ENCODE peak calls at places on chromosomes 16 and 17, in six cellular contexts. U is A549, Z is endothelial cell of umbilical vein, A is K562, P is GM12878, M is HepG2. C is an unnamed sample.

GRCh38 chr17:38415250-38416194 is 12.7 kb upstream of the ARHGAP23 start:
- DNase-seq in Z (no peak), A (no peak), U (peak), P (peak), M (peak), C (peak)

GRCh38 chr17:17494499-17495447 is 1.4 kb downstream of the RASD1 start:
- DNase-seq in P (no peak), U (no peak), A (no peak), M (no peak), Z (peak), C (no peak)

GRCh38 chr16:29985271-29985811 is 10.1 kb downstream of the HIRIP3 start:
- DNase-seq in U (no peak), M (no peak), P (no peak), A (no peak), Z (no peak), C (no peak)

GRCh38 chr17:73351764-73352163 is 40.0 kb upstream of the CDC42EP4 start:
- DNase-seq in Z (no peak), M (no peak), U (no peak), P (no peak), A (no peak), C (no peak)

GRCh38 chr17:43800736-43801135 is 20.5 kb downstream of the CFAP97D1 start:
- DNase-seq in A (no peak), M (peak), P (no peak), U (no peak), Z (no peak), C (no peak)

GRCh38 chr16:89923640-89924297 is 627 bp downstream of the TUBB3 start:
- DNase-seq in U (no peak), Z (no peak), M (peak), P (no peak), A (no peak), C (peak)

GRCh38 chr16:80948886-80949502 is 57.7 kb downstream of the CMC2 start:
- DNase-seq in U (peak), M (peak), A (peak), P (no peak), Z (peak), C (peak)

GRCh38 chr16:11977206-11978041 is 890 bp downstream of the SNX29 start:
- DNase-seq in A (peak), U (peak), P (no peak), M (no peak), Z (peak), C (no peak)

GRCh38 chr17:72163474-72163873 is 42.7 kb downstream of the SOX9 start:
- DNase-seq in M (no peak), P (no peak), A (no peak), U (no peak), Z (no peak), C (no peak)

DNA sequence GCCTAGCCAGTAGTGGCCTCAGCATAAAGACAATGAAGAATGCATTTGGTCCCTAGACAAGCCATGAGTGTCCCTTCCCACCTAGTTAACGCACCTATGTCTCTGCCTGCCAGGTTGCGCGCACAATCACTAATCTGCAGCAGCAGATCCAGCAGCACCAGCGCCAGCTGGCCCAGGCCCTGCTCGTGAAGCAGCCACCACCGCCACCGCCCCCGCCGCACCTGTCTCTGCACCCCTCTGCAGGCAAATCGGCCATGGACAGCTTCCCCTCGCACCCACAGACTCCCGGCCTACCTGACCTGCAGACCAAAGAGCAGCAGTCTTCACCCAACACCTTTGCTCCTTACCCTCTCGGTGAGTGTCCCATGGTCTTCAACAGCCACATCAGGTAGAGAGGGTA is 41.8 kb downstream of the TMC6 start:
- DNase-seq in M (no peak), Z (no peak), P (no peak), U (no peak), A (no peak), C (no peak)
- TF ChIP-seq MYC in M (no peak), Z (no peak), P (no peak), U (no peak), A (no peak), C (no peak)

GRCh38 chr17:58161566-58161965 is 5.2 kb upstream of the OR4D2 start:
- DNase-seq in A (no peak), Z (no peak), P (no peak), M (no peak), U (no peak), C (no peak)

GRCh38 chr17:58165981-58166380 is 801 bp upstream of the OR4D2 start:
- DNase-seq in Z (no peak), M (no peak), P (no peak), A (no peak), U (no peak), C (no peak)

GRCh38 chr17:58172369-58173071 is 5.7 kb downstream of the OR4D2 start:
- DNase-seq in Z (no peak), P (peak), U (peak), A (peak), M (peak), C (peak)

DNA sequence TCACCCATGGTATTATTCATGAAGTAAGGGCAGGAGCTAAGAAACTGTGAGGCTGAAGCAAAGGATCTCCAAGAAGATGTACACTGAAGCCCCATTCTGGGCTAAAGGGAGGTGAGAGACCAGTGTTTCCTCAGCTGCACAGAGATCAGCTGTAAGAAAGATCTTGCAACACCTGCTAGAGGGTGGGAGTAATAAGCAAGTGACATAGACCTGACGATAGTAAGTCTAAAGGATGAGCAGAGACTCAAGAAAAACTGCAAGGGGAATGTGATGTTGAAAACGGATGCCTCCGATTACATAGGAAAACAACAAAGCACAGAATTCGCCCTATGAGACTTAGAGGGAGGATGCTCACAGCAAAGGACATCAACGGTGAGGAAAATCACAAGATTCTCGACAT is at the start of gene OR4D2:
- DNase-seq in Z (no peak), U (no peak), P (no peak), A (no peak), M (no peak), C (no peak)
- TF ChIP-seq POLR2A in Z (no peak), U (no peak), P (no peak), A (no peak), M (no peak), C (no peak)

GRCh38 chr16:21962475-21962874 is 9.3 kb downstream of the UQCRC2 start:
- DNase-seq in P (no peak), M (no peak), A (no peak), Z (no peak), U (no peak), C (no peak)

GRCh38 chr16:21959050-21959449 is 5.9 kb downstream of the UQCRC2 start:
- DNase-seq in Z (no peak), M (no peak), P (no peak), U (no peak), A (no peak), C (no peak)

GRCh38 chr16:21953541-21953902 is 361 bp downstream of the UQCRC2 start:
- DNase-seq in Z (no peak), U (no peak), M (no peak), A (no peak), P (no peak), C (no peak)

GRCh38 chr16:21952793-21953540 is at the start of gene UQCRC2:
- DNase-seq in M (peak), P (peak), U (peak), A (peak), Z (peak), C (peak)

DNA sequence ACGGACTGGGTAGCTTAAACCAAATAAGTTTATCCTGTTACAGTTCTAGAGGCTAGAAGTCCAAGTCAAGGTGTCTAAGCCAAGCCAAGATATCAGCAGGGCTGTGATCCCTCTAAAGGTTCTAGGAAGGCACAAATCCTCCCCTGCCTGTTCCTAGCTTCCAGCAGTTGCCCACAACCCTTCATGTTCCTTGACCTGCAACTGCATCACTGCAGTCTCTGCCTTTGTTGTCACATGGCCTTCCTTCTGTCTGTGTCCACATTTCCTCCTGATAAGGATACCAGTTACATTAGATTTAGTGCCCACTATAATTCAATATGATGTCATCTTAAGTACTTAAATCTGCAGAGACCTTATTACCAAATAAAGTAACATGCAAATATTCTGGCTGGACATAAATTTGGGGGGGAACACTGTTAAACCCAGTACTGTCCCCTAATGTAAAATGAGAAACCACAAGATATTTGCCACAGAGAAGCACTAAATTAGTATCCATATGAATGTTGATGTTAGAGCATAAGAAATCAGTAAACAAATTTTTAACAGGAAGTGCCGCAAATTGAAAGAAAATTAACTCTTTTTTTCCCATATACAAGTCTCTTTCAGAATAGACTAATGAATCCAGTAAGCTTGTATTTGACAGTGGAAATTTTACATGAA is 4.7 kb downstream of the UQCRC2 start:
- DNase-seq in Z (no peak), P (no peak), A (no peak), M (no peak), U (no peak), C (no peak)
- TF ChIP-seq MYC in Z (no peak), P (no peak), A (no peak), M (no peak), U (no peak), C (no peak)

DNA sequence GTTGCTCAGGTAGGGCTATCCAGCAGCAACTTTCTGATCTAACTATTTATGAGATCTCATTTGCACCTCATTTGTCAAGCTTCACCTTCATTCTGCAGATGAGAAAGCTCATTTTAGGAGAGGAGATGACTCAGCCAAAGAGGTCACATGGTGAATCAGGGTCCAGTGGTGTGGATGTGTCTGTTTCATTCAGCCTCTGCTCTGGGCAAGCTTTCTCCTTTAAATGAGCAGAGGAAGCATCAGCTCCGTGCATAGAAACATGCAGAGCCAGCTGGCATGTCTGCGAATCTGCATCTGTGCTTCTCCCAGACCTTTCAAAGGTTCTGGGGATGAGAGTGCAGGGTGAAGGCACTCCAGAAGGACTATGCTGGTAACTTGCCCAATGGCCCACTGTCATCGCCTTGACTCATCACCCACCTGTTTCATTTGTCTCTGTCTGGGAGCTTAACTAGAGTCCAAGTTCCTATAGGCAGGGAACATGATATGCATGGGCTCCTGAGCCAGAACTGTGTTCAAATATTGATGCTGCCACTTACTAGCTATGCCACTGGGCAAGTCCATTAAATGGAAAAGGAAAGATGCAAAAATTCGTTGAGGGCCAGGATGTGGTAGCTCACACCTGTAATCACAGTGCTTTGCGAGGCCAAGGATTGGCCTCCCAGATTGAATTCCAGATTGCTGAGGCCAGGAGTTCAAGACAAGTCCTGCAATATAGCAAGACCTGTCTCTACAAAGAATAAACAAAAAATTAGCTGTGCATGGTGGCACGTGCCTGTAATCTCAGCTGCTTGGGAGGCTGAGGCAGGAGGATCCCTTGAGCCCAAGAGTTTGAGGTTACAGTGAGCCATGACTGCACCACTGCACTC is 67.1 kb upstream of the NLK start:
- DNase-seq in M (no peak), Z (peak), P (no peak), A (no peak), U (no peak), C (no peak)
- TF ChIP-seq POLR2A in M (no peak), Z (no peak), P (no peak), A (no peak), U (no peak), C (no peak)